ENCODE peak calls at places on chromosomes 3 and 15, in nine cellular contexts. Y is pancreas; Z is left colon; H is Right ventricle myocardium inferior; N is central memory CD8-positive, alpha-beta T cell; O is heart right ventricle; A is SK-N-SH treated with all-trans-retinoic acid at 6 μM for 48 hours; X is activated naive CD8-positive, alpha-beta T cell treated with anti-CD3 and anti-CD28 coated beads, Interleukin-2, amount 50 U/mL, for 24 hours; K is upper lobe of left lung. B is an unnamed sample.

GRCh38 chr15:62853114-62853832 is 189.3 kb upstream of the TPM1 start:
- ATAC-seq in Y (peak), Z (no peak), H (no peak), N (no peak), O (no peak), A (no peak), X (no peak), K (no peak), B (no peak)

GRCh38 chr15:48426047-48426446 is 94.8 kb downstream of the DUT start:
- ATAC-seq in Y (no peak), Z (no peak), H (no peak), N (no peak), O (no peak), A (no peak), X (no peak), K (no peak), B (no peak)

GRCh38 chr3:45631486-45631885 is 36.9 kb downstream of the LIMD1 start:
- ATAC-seq in Y (no peak), Z (peak), H (peak), N (peak), O (peak), A (peak), X (no peak), K (peak), B (no peak)

GRCh38 chr3:14957933-14958332 is 10.6 kb downstream of the NR2C2 start:
- ATAC-seq in Y (no peak), Z (no peak), H (no peak), N (no peak), O (no peak), A (peak), X (no peak), K (no peak), B (peak)

GRCh38 chr3:65019412-65020093 is 331.8 kb upstream of the ADAMTS9 start:
- ATAC-seq in Y (peak), Z (no peak), H (no peak), N (no peak), O (no peak), A (no peak), X (no peak), K (no peak), B (no peak)

GRCh38 chr3:172186607-172187006 is 147.2 kb downstream of the FNDC3B start:
- ATAC-seq in Y (no peak), Z (no peak), H (no peak), N (no peak), O (no peak), A (no peak), X (no peak), K (no peak), B (no peak)

GRCh38 chr3:127464642-127465041 is 125.9 kb downstream of the TPRA1 start:
- ATAC-seq in Y (no peak), Z (peak), H (no peak), N (no peak), O (no peak), A (no peak), X (no peak), K (no peak), B (peak)

GRCh38 chr3:151456065-151456464 is 4.8 kb downstream of the IGSF10 start:
- ATAC-seq in Y (no peak), Z (peak), H (no peak), N (no peak), O (no peak), A (no peak), X (no peak), K (no peak), B (no peak)

GRCh38 chr15:74208496-74208895 is 5.9 kb upstream of the STRA6 start:
- ATAC-seq in Y (no peak), Z (no peak), H (no peak), N (no peak), O (no peak), A (no peak), X (no peak), K (no peak), B (no peak)

GRCh38 chr15:62841891-62842559 is 200.5 kb upstream of the TPM1 start:
- ATAC-seq in Y (peak), Z (peak), H (peak), N (no peak), O (peak), A (no peak), X (no peak), K (no peak), B (no peak)